ENCODE peak calls at places on chromosomes 3 and 15, in six cellular contexts. P is AG10803, U is left ventricle myocardium inferior, Q is GM12864, C is AG04450, F is A549. A is an unnamed sample.

GRCh38 chr15:35505816-35506215 is 40.1 kb downstream of the DPH6 start:
- DNase-seq in F (no peak), C (no peak), Q (no peak), P (no peak), U (no peak), A (no peak)

GRCh38 chr15:75843618-75844610 is 667 bp downstream of the UBE2Q2 start:
- DNase-seq in C (no peak), F (peak), Q (peak), P (peak), U (peak), A (no peak)

GRCh38 chr15:66884661-66885237 is 180.7 kb upstream of the SMAD3 start:
- DNase-seq in U (no peak), P (no peak), F (no peak), Q (no peak), C (no peak), A (no peak)

GRCh38 chr15:46331546-46331945 is 696.7 kb downstream of the SQOR start:
- DNase-seq in F (no peak), Q (no peak), C (no peak), P (no peak), U (no peak), A (no peak)

GRCh38 chr15:90165659-90166489 is 35.3 kb upstream of the SEMA4B start:
- DNase-seq in P (peak), Q (no peak), C (peak), F (peak), U (no peak), A (peak)

GRCh38 chr3:132904-133303 is 63.7 kb upstream of the CHL1 start:
- DNase-seq in Q (no peak), U (no peak), F (no peak), C (no peak), P (no peak), A (no peak)

GRCh38 chr15:57429098-57429497 is 52.8 kb downstream of the CGNL1 start:
- DNase-seq in U (no peak), P (no peak), Q (no peak), F (no peak), C (no peak), A (no peak)

GRCh38 chr15:73691398-73691797 is 7.2 kb downstream of the CD276 start:
- DNase-seq in C (no peak), F (no peak), U (peak), Q (no peak), P (peak), A (no peak)

GRCh38 chr3:192336286-192336685 is 391.1 kb downstream of the FGF12 start:
- DNase-seq in P (no peak), U (no peak), C (no peak), Q (no peak), F (no peak), A (no peak)

GRCh38 chr3:171309906-171310359 is 150.3 kb downstream of the TNIK start:
- DNase-seq in C (peak), Q (no peak), U (no peak), F (peak), P (peak), A (no peak)

GRCh38 chr15:65326109-65326508 is 21.6 kb downstream of the RNU5B-1 start:
- DNase-seq in Q (no peak), U (peak), C (no peak), F (no peak), P (no peak), A (peak)

GRCh38 chr3:169815590-169816150 is 3.0 kb upstream of the LRRC34 start:
- DNase-seq in Q (no peak), U (no peak), P (no peak), C (no peak), F (no peak), A (no peak)

GRCh38 chr3:99696497-99696896 is 58.1 kb downstream of the COL8A1 start:
- DNase-seq in P (no peak), Q (no peak), C (no peak), F (no peak), U (no peak), A (no peak)

GRCh38 chr3:94525039-94525438 is 462.2 kb downstream of the NSUN3 start:
- DNase-seq in Q (no peak), P (no peak), F (peak), C (no peak), U (no peak), A (no peak)

GRCh38 chr3:20343790-20344189 is 157.8 kb upstream of the SGO1 start:
- DNase-seq in F (no peak), Q (no peak), P (no peak), C (no peak), U (no peak), A (no peak)

GRCh38 chr15:82044373-82045178 is 1.2 kb downstream of the MEX3B start:
- DNase-seq in C (peak), F (peak), U (peak), P (peak), Q (no peak), A (no peak)

GRCh38 chr15:43524254-43524847 is 6.9 kb downstream of the MAP1A start:
- DNase-seq in C (no peak), F (no peak), Q (no peak), P (no peak), U (no peak), A (no peak)

GRCh38 chr3:100496711-100497261 is 4.4 kb downstream of the TMEM45A start:
- DNase-seq in F (no peak), P (peak), U (no peak), C (peak), Q (no peak), A (no peak)

GRCh38 chr15:29682781-29683180 is 139.5 kb downstream of the TJP1 start:
- DNase-seq in Q (no peak), U (no peak), F (no peak), C (no peak), P (no peak), A (no peak)

GRCh38 chr3:8967553-8967952 is 4.3 kb upstream of the RAD18 start:
- DNase-seq in U (no peak), Q (no peak), C (no peak), P (no peak), F (no peak), A (no peak)

GRCh38 chr3:180744226-180744625 is 64.9 kb upstream of the CCDC39 start:
- DNase-seq in U (no peak), Q (no peak), P (no peak), C (no peak), F (no peak), A (no peak)

GRCh38 chr3:134753999-134754742 is 40.9 kb upstream of the EPHB1 start:
- DNase-seq in Q (no peak), P (peak), U (no peak), C (no peak), F (no peak), A (no peak)

GRCh38 chr3:57335273-57335938 is 42.9 kb upstream of the ASB14 start:
- DNase-seq in C (no peak), U (no peak), F (no peak), Q (no peak), P (no peak), A (no peak)
- TF ChIP-seq CTCF in C (no peak), U (no peak), F (no peak), Q (no peak), P (no peak), A (no peak)

DNA sequence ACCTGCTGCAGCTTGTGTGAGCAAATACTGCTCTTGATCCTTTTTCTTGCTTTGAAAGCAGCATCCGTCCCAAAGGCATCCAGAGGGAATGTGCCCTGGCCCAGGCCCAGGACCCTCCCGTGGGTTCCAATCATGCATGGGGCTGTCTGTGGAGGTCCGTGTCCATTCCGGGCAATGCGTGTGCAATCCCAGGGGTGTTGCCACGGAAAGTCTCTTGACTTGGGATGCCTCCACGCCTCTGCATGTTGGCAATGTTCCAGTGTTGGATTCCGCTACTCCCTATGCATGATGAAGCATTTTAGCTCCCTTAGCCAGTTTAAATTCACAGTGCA is 105.7 kb downstream of the SNRPN start:
- DNase-seq in F (no peak), Q (no peak), P (no peak), C (no peak), U (no peak), A (no peak)
- H3K4me3 ChIP-seq in F (no peak), Q (no peak), P (no peak), C (no peak), U (no peak), A (no peak)

GRCh38 chr3:131231710-131232348 is 149.7 kb upstream of the NUDT16 start:
- DNase-seq in C (no peak), U (no peak), F (peak), Q (no peak), P (no peak), A (no peak)
- TF ChIP-seq CTCF in C (no peak), U (no peak), F (no peak), Q (peak), P (no peak), A (no peak)

DNA sequence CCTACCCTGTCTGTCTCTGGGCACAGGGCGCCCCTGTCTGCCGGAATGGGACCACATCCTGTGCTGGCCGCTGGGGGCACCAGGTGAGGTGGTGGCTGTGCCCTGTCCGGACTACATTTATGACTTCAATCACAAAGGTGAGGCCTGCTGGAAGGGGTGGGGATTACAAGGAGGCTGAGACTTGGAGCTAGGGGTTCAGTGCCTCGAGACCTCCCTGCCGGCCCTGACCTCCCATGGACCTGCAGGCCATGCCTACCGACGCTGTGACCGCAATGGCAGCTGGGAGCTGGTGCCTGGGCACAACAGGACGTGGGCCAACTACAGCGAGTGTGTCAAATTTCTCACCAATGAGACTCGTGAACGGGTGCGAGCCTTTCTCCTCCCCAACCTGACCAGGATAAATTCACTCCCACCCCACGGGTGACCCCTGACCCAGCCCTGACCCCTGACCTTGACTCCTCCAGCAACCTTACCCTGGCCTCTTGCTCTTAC is 20.4 kb downstream of the PTH1R start:
- DNase-seq in P (no peak), C (no peak), F (no peak), Q (no peak), U (peak), A (no peak)
- H3K4me3 ChIP-seq in P (no peak), C (no peak), F (no peak), Q (no peak), U (no peak), A (no peak)

GRCh38 chr15:50137330-50137761 is 18.3 kb upstream of the ATP8B4 start:
- DNase-seq in U (no peak), P (peak), F (peak), C (peak), Q (no peak), A (no peak)

GRCh38 chr15:50137893-50138292 is 18.9 kb upstream of the ATP8B4 start:
- DNase-seq in F (no peak), Q (no peak), U (no peak), C (no peak), P (peak), A (no peak)

GRCh38 chr15:50135123-50135541 is 16.1 kb upstream of the ATP8B4 start:
- DNase-seq in Q (no peak), P (no peak), C (no peak), U (no peak), F (peak), A (no peak)

GRCh38 chr15:50140097-50140496 is 21.1 kb upstream of the ATP8B4 start:
- DNase-seq in P (no peak), U (no peak), F (no peak), C (no peak), Q (no peak), A (no peak)

GRCh38 chr15:50138391-50138790 is 19.4 kb upstream of the ATP8B4 start:
- DNase-seq in P (peak), F (peak), U (no peak), C (no peak), Q (no peak), A (no peak)
- TF ChIP-seq CTCF in P (peak), F (peak), U (no peak), C (peak), Q (peak), A (no peak)

GRCh38 chr15:31306036-31306425 is 20.6 kb upstream of the KLF13 start:
- DNase-seq in C (no peak), Q (no peak), U (no peak), P (no peak), F (no peak), A (no peak)
- H3K4me3 ChIP-seq in C (no peak), Q (no peak), U (no peak), P (no peak), F (no peak), A (no peak)